ENCODE peak calls at places on chromosomes 6 and 20, in six cellular contexts. J is cerebellum, R is A549, P is HEK293T, U is cardiac muscle cell, O is ovary. N is an unnamed sample.

GRCh38 chr6:157982297-157982579 is 575 bp downstream of the SYNJ2 start:
- DNase-seq in J (no peak), R (peak; percentile 24), P (peak; percentile 52), U (peak; percentile 58), O (peak; percentile 40), N (peak; percentile 72)

GRCh38 chr20:7792131-7792869 is 148.0 kb downstream of the HAO1 start:
- DNase-seq in J (no peak), R (no peak), P (no peak), U (no peak), O (no peak), N (no peak)

GRCh38 chr6:26202811-26203583 is 115.8 kb downstream of the HFE start:
- DNase-seq in J (no peak), R (no peak), P (no peak), U (no peak), O (no peak), N (no peak)

GRCh38 chr6:114997813-114998292 is 655.0 kb upstream of the HS3ST5 start:
- DNase-seq in J (no peak), R (peak; percentile 14), P (no peak), U (no peak), O (no peak), N (no peak)

GRCh38 chr20:56826971-56827645 is 198.0 kb downstream of the TFAP2C start:
- DNase-seq in J (no peak), R (peak; percentile 16), P (no peak), U (no peak), O (no peak), N (no peak)

GRCh38 chr6:117441824-117442264 is 16.1 kb upstream of the ROS1 start:
- DNase-seq in J (no peak), R (peak; percentile 82), P (no peak), U (no peak), O (no peak), N (no peak)

GRCh38 chr20:52291109-52291508 is 99.5 kb upstream of the ZFP64 start:
- DNase-seq in J (no peak), R (no peak), P (no peak), U (no peak), O (no peak), N (peak; percentile 13)

GRCh38 chr6:100001915-100002388 is 7.9 kb upstream of the MCHR2 start:
- DNase-seq in J (peak; percentile 33), R (peak; percentile 50), P (peak; percentile 68), U (peak; percentile 71), O (no peak), N (peak; percentile 70)

GRCh38 chr6:167683028-167683862 is 143.5 kb upstream of the AFDN start:
- DNase-seq in J (no peak), R (peak; percentile 86), P (no peak), U (peak; percentile 61), O (peak; percentile 84), N (peak; percentile 66)

GRCh38 chr20:51327251-51327841 is 215.2 kb downstream of the NFATC2 start:
- DNase-seq in J (no peak), R (no peak), P (no peak), U (no peak), O (no peak), N (no peak)

GRCh38 chr6:157269261-157269794 is 54.0 kb downstream of the TMEM242 start:
- DNase-seq in J (peak; percentile 88), R (no peak), P (no peak), U (no peak), O (peak; percentile 80), N (peak; percentile 92)

GRCh38 chr6:121594053-121594452 is 158.6 kb downstream of the GJA1 start:
- DNase-seq in J (no peak), R (no peak), P (no peak), U (no peak), O (no peak), N (no peak)

GRCh38 chr6:157462956-157463742 is 82.2 kb downstream of the ZDHHC14 start:
- DNase-seq in J (no peak), R (no peak), P (no peak), U (no peak), O (no peak), N (no peak)

GRCh38 chr20:53827292-53827995 is 233.8 kb upstream of the ZNF217 start:
- DNase-seq in J (no peak), R (no peak), P (no peak), U (no peak), O (no peak), N (no peak)

GRCh38 chr20:63178889-63179751 is 36.8 kb downstream of the YTHDF1 start:
- DNase-seq in J (peak; percentile 87), R (peak; percentile 49), P (peak; percentile 56), U (peak; percentile 46), O (no peak), N (peak; percentile 79)

GRCh38 chr6:138241381-138241780 is 23.1 kb upstream of the PBOV1 start:
- DNase-seq in J (no peak), R (no peak), P (no peak), U (no peak), O (no peak), N (no peak)

GRCh38 chr20:12068146-12068545 is 150.5 kb downstream of the BTBD3 start:
- DNase-seq in J (no peak), R (no peak), P (no peak), U (peak; percentile 44), O (no peak), N (peak; percentile 39)

GRCh38 chr20:57056651-57057050 is 209.8 kb downstream of the BMP7 start:
- DNase-seq in J (no peak), R (no peak), P (no peak), U (no peak), O (no peak), N (no peak)

GRCh38 chr6:142960098-142960497 is 15.1 kb upstream of the HIVEP2 start:
- DNase-seq in J (no peak), R (no peak), P (no peak), U (no peak), O (no peak), N (no peak)

N was measured in left kidney.